ENCODE peak calls at places on chromosomes 2 and 18, in ten cellular contexts. A is uterus, Y is GM23248, U is kidney, E is fibroblast of lung, M is A549, F is ascending aorta, Z is Karpas-422, R is lower lobe of right lung, N is spleen. Q is an unnamed sample. For H3K4me1, the result is how much of the 10 kb centered on the place peaks cover.

GRCh38 chr2:172462393-172463381 is 35.3 kb downstream of the ITGA6 start:
- DNase-seq in A (no peak), Y (no peak), U (no peak), E (no peak), M (no peak), F (no peak), Z (peak), R (no peak), N (no peak), Q (no peak)

GRCh38 chr18:79772865-79773696 is 24.7 kb upstream of the KCNG2 start:
- DNase-seq in A (no peak), Y (no peak), U (no peak), E (no peak), M (no peak), F (peak), Z (no peak), R (peak), N (peak), Q (no peak)

GRCh38 chr2:44945676-44946427 is 4.3 kb downstream of the SIX3 start:
- DNase-seq in A (no peak), Y (no peak), U (no peak), E (no peak), M (no peak), F (no peak), Z (no peak), R (no peak), N (peak), Q (no peak)

GRCh38 chr18:80022613-80023012 is 11.6 kb upstream of the RBFA start:
- DNase-seq in A (no peak), Y (peak), U (no peak), E (peak), M (peak), F (no peak), Z (peak), R (no peak), N (no peak), Q (no peak)

GRCh38 chr2:144481109-144481508 is 38.8 kb downstream of the ZEB2 start:
- DNase-seq in A (no peak), Y (no peak), U (no peak), E (no peak), M (no peak), F (no peak), Z (no peak), R (no peak), N (no peak), Q (no peak)

GRCh38 chr18:49520661-49521145 is 33.7 kb upstream of the C18orf32 start:
- DNase-seq in A (no peak), Y (peak), U (no peak), E (peak), M (no peak), F (peak), Z (no peak), R (no peak), N (no peak), Q (no peak)

GRCh38 chr18:23689031-23689615 is at the start of gene LAMA3:
- DNase-seq in A (peak), Y (peak), U (peak), E (peak), M (peak), F (peak), Z (no peak), R (peak), N (peak), Q (peak)

GRCh38 chr2:142786922-142787702 is 90.4 kb upstream of the KYNU start:
- DNase-seq in A (no peak), Y (no peak), U (no peak), E (no peak), M (no peak), F (no peak), Z (no peak), R (no peak), N (no peak), Q (no peak)

GRCh38 chr18:60277855-60278480 is 94.6 kb downstream of the MC4R start:
- DNase-seq in A (no peak), Y (peak), U (no peak), E (peak), M (no peak), F (no peak), Z (no peak), R (no peak), N (no peak), Q (no peak)

GRCh38 chr2:217433522-217433921 is 569.3 kb downstream of the TNS1 start:
- DNase-seq in A (peak), Y (no peak), U (peak), E (peak), M (no peak), F (no peak), Z (no peak), R (no peak), N (no peak), Q (no peak)

GRCh38 chr2:60553992-60554648 is 666 bp upstream of the BCL11A start:
- DNase-seq in A (no peak), Y (peak), U (peak), E (peak), M (peak), F (no peak), Z (no peak), R (peak), N (peak), Q (peak)

GRCh38 chr18:22309191-22309590 is 108.5 kb downstream of the CTAGE1 start:
- DNase-seq in A (peak), Y (peak), U (no peak), E (peak), M (no peak), F (no peak), Z (no peak), R (no peak), N (no peak), Q (no peak)

GRCh38 chr2:73214120-73215035 is at the start of gene SMYD5:
- DNase-seq in A (peak), Y (peak), U (peak), E (peak), M (peak), F (peak), Z (peak), R (peak), N (peak), Q (peak)

GRCh38 chr18:12890500-12890899 is 6.5 kb upstream of the PTPN2 start:
- DNase-seq in A (no peak), Y (peak), U (no peak), E (no peak), M (peak), F (no peak), Z (no peak), R (no peak), N (no peak), Q (no peak)

GRCh38 chr2:173513117-173513516 is 158.4 kb downstream of the CDCA7 start:
- DNase-seq in A (no peak), Y (no peak), U (no peak), E (no peak), M (no peak), F (no peak), Z (no peak), R (no peak), N (no peak), Q (no peak)

GRCh38 chr2:66578067-66578852 is 143.3 kb downstream of the MEIS1 start:
- DNase-seq in A (peak), Y (no peak), U (peak), E (no peak), M (no peak), F (no peak), Z (no peak), R (no peak), N (peak), Q (peak)

GRCh38 chr2:75064691-75065396 is 106.4 kb downstream of the POLE4 start:
- DNase-seq in A (no peak), Y (peak), U (no peak), E (peak), M (peak), F (peak), Z (peak), R (peak), N (peak), Q (peak)

GRCh38 chr2:8821276-8822217 is 15.9 kb downstream of the KIDINS220 start:
- DNase-seq in A (peak), Y (peak), U (no peak), E (peak), M (no peak), F (peak), Z (no peak), R (no peak), N (no peak), Q (peak)

GRCh38 chr2:109318150-109318948 is 189.3 kb downstream of the SH3RF3 start:
- DNase-seq in A (peak), Y (peak), U (peak), E (peak), M (no peak), F (peak), Z (no peak), R (peak), N (no peak), Q (peak)

GRCh38 chr2:8004250-8004681 is 677.6 kb upstream of the ID2 start:
- DNase-seq in A (peak), Y (peak), U (no peak), E (peak), M (peak), F (peak), Z (no peak), R (no peak), N (no peak), Q (no peak)

GRCh38 chr18:10113156-10114022 is 199.6 kb downstream of the VAPA start:
- DNase-seq in A (no peak), Y (no peak), U (peak), E (no peak), M (no peak), F (no peak), Z (no peak), R (no peak), N (no peak), Q (peak)

GRCh38 chr2:142082363-142082762 is 48.5 kb downstream of the LRP1B start:
- DNase-seq in A (no peak), Y (no peak), U (peak), E (no peak), M (no peak), F (no peak), Z (no peak), R (no peak), N (peak), Q (no peak)

GRCh38 chr2:228245601-228246000 is 64.1 kb upstream of the SPHKAP start:
- DNase-seq in A (no peak), Y (no peak), U (no peak), E (no peak), M (no peak), F (no peak), Z (no peak), R (no peak), N (no peak), Q (no peak)

GRCh38 chr2:119387381-119388129 is 20.8 kb downstream of the DBI start:
- DNase-seq in A (peak), Y (peak), U (peak), E (peak), M (peak), F (peak), Z (no peak), R (peak), N (no peak), Q (peak)

GRCh38 chr2:206443735-206444527 is 599 bp downstream of the ADAM23 start:
- DNase-seq in A (no peak), Y (peak), U (peak), E (peak), M (peak), F (no peak), Z (no peak), R (no peak), N (peak), Q (peak)

GRCh38 chr2:170170281-170171035 is 7.5 kb upstream of the MYO3B start:
- DNase-seq in A (no peak), Y (no peak), U (no peak), E (no peak), M (no peak), F (no peak), Z (no peak), R (no peak), N (no peak), Q (no peak)

GRCh38 chr2:225022188-225022587 is 20.1 kb downstream of the DOCK10 start:
- DNase-seq in A (no peak), Y (no peak), U (no peak), E (no peak), M (no peak), F (no peak), Z (no peak), R (no peak), N (no peak), Q (no peak)

GRCh38 chr18:72152935-72153334 is 391.2 kb downstream of the CBLN2 start:
- DNase-seq in A (no peak), Y (no peak), U (no peak), E (no peak), M (no peak), F (no peak), Z (no peak), R (no peak), N (no peak), Q (no peak)

GRCh38 chr18:55546873-55547704 is 40.9 kb downstream of the TCF4 start:
- DNase-seq in A (peak), Y (peak), U (no peak), E (peak), M (no peak), F (no peak), Z (no peak), R (no peak), N (no peak), Q (no peak)

GRCh38 chr2:21043744-21044532 is at the start of gene APOB:
- DNase-seq in A (no peak), Y (peak), U (no peak), E (no peak), M (no peak), F (no peak), Z (no peak), R (peak), N (peak), Q (peak)

GRCh38 chr2:174495365-174496012 is 8.7 kb upstream of the GPR155 start:
- DNase-seq in A (no peak), Y (no peak), U (no peak), E (no peak), M (no peak), F (no peak), Z (no peak), R (no peak), N (no peak), Q (no peak)

GRCh38 chr2:191032588-191033429 is 18.8 kb upstream of the STAT1 start:
- DNase-seq in A (no peak), Y (no peak), U (no peak), E (no peak), M (no peak), F (no peak), Z (no peak), R (no peak), N (no peak), Q (no peak)

GRCh38 chr2:88831071-88831791 is 139.8 kb downstream of the RPIA start:
- DNase-seq in A (no peak), Y (no peak), U (no peak), E (no peak), M (no peak), F (no peak), Z (no peak), R (no peak), N (no peak), Q (no peak)
- H3K4me1 ChIP-seq in A (under half), Y (under half), U (under half), E (under half), M (under half), F (under half), Z (half or more), R (under half), N (under half), Q (under half)

DNA sequence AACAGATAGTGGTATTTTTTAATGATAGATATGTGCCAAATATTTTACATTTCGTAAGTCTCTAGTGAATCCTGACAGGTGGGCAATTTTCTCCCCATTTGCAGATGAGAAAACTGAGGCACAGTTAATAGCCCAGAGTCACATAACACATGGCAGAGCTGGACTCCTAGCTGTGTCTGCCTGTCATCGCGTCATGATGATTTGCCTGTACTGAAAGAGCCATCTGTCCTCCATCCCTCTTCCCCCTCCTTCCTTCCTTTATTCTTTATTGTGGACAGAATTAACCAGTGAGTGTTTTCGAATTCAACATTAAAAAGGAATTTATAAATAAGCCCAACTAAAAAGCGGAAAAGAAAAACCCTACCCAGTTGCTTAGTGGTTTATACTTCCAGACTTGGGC is 3.2 kb downstream of the DNAJB2 start:
- DNase-seq in A (no peak), Y (no peak), U (no peak), E (no peak), M (no peak), F (no peak), Z (no peak), R (no peak), N (no peak), Q (no peak)
- H3K4me1 ChIP-seq in A (under half), Y (under half), U (under half), E (under half), M (under half), F (under half), Z (under half), R (under half), N (half or more), Q (under half)

DNA sequence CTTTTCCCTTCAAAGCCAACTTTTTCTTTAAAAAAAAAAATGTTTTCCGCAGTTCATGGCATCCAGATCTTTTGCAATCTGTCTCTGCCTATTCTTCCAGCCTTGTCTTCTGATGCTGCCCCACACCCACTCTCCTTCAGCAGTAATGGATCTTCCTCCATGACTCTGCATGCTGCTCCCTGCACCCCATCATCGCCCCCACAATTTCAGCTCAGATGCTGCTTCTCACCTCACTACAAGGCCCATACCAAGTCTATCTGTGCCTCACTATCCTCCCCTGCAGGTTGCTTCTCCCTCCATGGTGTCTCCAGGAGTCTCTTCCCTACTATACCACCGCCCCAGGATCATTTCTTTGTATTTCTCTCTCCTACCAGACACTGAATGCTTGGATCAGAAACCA is 260.6 kb downstream of the ANAPC1 start:
- DNase-seq in A (no peak), Y (peak), U (no peak), E (no peak), M (no peak), F (no peak), Z (no peak), R (no peak), N (no peak), Q (no peak)
- H3K4me1 ChIP-seq in A (under half), Y (under half), U (under half), E (under half), M (under half), F (under half), Z (under half), R (under half), N (under half), Q (under half)

GRCh38 chr2:215407596-215408264 is 28.1 kb downstream of the FN1 start:
- DNase-seq in A (no peak), Y (peak), U (no peak), E (peak), M (no peak), F (no peak), Z (no peak), R (no peak), N (no peak), Q (no peak)
- H3K4me1 ChIP-seq in A (under half), Y (half or more), U (under half), E (under half), M (under half), F (under half), Z (under half), R (under half), N (under half), Q (under half)

GRCh38 chr2:85578243-85579180 is 1.1 kb downstream of the VAMP8 start:
- DNase-seq in A (no peak), Y (no peak), U (peak), E (no peak), M (no peak), F (peak), Z (peak), R (peak), N (peak), Q (peak)

GRCh38 chr2:85577063-85577385 is 362 bp upstream of the VAMP8 start:
- DNase-seq in A (no peak), Y (no peak), U (no peak), E (no peak), M (no peak), F (no peak), Z (no peak), R (no peak), N (no peak), Q (no peak)

GRCh38 chr2:85577386-85578242 is at the start of gene VAMP8:
- DNase-seq in A (no peak), Y (no peak), U (peak), E (no peak), M (peak), F (no peak), Z (peak), R (peak), N (peak), Q (peak)

GRCh38 chr2:85580206-85580605 is 2.8 kb downstream of the VAMP8 start:
- DNase-seq in A (no peak), Y (no peak), U (no peak), E (no peak), M (no peak), F (no peak), Z (no peak), R (peak), N (peak), Q (no peak)

DNA sequence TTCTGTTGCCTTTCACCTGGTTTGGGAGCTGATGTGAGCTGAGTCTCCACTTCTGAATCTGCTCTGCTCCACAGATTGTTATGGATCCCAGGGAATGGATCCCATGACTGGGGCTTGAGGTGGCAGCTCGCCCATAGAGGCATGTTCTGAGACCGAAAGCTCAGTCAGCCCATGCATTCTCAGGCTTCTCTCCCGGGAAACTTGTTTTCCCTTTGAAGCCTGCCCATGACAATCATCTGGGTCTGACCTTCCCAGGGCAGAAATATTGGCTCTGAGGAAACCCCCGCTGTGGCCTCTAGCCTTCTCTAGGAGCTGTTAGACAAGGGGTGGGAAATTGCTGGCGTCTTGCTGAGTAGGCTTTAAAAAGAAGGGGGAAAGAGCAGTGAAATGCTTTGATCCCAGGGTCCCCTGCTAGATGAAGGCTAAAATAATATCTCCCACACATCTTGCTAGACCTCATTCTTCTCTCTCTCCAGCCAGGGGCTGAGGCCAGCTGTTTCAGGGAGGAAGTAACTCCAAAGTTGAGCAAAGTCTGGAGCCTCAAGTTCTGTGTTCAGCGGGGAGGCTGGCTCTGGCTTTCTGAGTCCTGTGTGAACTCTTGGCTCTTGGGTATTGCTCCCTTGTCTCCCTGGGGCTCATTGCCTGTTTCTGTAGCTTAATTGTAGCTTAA is 2.0 kb downstream of the VAMP8 start:
- DNase-seq in A (no peak), Y (no peak), U (no peak), E (no peak), M (no peak), F (no peak), Z (no peak), R (peak), N (no peak), Q (no peak)
- H3K4me1 ChIP-seq in A (under half), Y (under half), U (under half), E (under half), M (under half), F (under half), Z (under half), R (half or more), N (half or more), Q (under half)

DNA sequence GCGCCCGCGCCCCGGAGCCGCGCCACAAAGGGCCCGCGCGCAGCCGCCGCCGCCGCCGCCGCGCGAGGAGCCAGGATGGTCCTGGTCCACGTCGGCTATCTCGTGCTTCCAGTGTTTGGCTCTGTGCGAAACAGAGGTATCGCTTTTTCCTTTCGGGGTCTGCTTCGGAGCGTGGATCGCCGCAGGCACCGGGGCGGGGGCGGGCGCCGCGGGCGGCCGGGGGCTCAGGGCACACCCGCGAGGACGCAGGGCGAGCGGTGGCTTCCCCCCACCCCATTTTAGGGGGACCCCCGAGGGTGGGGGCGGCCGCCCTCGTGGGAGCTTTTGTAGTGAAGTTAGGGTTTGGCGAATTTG is 230.0 kb downstream of the HAUS1 start:
- DNase-seq in A (no peak), Y (peak), U (no peak), E (peak), M (no peak), F (no peak), Z (no peak), R (no peak), N (no peak), Q (no peak)
- H3K4me1 ChIP-seq in A (under half), Y (under half), U (under half), E (under half), M (under half), F (under half), Z (under half), R (under half), N (half or more), Q (under half)

GRCh38 chr2:98465456-98466201 is 21.0 kb downstream of the INPP4A start:
- DNase-seq in A (peak), Y (peak), U (peak), E (peak), M (no peak), F (peak), Z (no peak), R (peak), N (peak), Q (peak)

GRCh38 chr2:98463551-98463971 is 18.9 kb downstream of the INPP4A start:
- DNase-seq in A (no peak), Y (no peak), U (no peak), E (no peak), M (no peak), F (peak), Z (no peak), R (no peak), N (no peak), Q (no peak)

GRCh38 chr2:98464772-98465310 is 20.2 kb downstream of the INPP4A start:
- DNase-seq in A (no peak), Y (no peak), U (no peak), E (no peak), M (no peak), F (no peak), Z (no peak), R (no peak), N (no peak), Q (no peak)

GRCh38 chr2:98463081-98463481 is 18.4 kb downstream of the INPP4A start:
- DNase-seq in A (no peak), Y (no peak), U (no peak), E (no peak), M (no peak), F (peak), Z (no peak), R (no peak), N (peak), Q (no peak)

GRCh38 chr2:98463988-98464771 is 19.5 kb downstream of the INPP4A start:
- DNase-seq in A (no peak), Y (no peak), U (no peak), E (no peak), M (no peak), F (peak), Z (no peak), R (no peak), N (no peak), Q (no peak)
- H3K4me1 ChIP-seq in A (under half), Y (under half), U (under half), E (under half), M (under half), F (under half), Z (half or more), R (half or more), N (half or more), Q (under half)